ENCODE peak calls at places on chromosomes 4 and X, in ten cellular contexts. I, E, D, J, U, W, Z, M, O and R are unnamed samples.

GRCh38 chrX:151981129-151981528 is 6.7 kb upstream of the GABRE start:
- DNase-seq in W (peak; percentile 88), Z (no peak), D (no peak), J (peak; percentile 81), I (no peak), E (peak; percentile 73), M (peak; percentile 79), U (peak; percentile 2), O (peak; percentile 39), R (peak; percentile 40)

GRCh38 chrX:9578083-9578779 is 113.4 kb downstream of the TBL1X start:
- DNase-seq in D (no peak), O (no peak), U (no peak), I (no peak), E (no peak), W (no peak), Z (no peak), J (no peak), M (no peak), R (no peak)

GRCh38 chr4:306551-306961 is 1.3 kb upstream of the ZNF732 start:
- DNase-seq in I (no peak), M (no peak), J (no peak), W (no peak), D (peak; percentile 70), U (no peak), O (no peak), Z (no peak), E (no peak), R (no peak)

GRCh38 chr4:184792950-184793555 is 32.7 kb downstream of the ACSL1 start:
- DNase-seq in D (no peak), E (peak; percentile 97), I (peak; percentile 12), W (peak; percentile 95), U (peak; percentile 76), O (peak; percentile 84), M (peak; percentile 96), J (peak; percentile 98), Z (no peak), R (peak; percentile 91)

GRCh38 chr4:102328045-102328444 is 17.2 kb downstream of the SLC39A8 start:
- DNase-seq in O (no peak), E (peak; percentile 83), U (peak; percentile 23), I (no peak), D (no peak), W (peak; percentile 10), J (peak; percentile 2), Z (no peak), M (peak; percentile 60), R (peak; percentile 72)

GRCh38 chr4:163380703-163381102 is 37.0 kb downstream of the NPY5R start:
- DNase-seq in D (no peak), W (no peak), O (no peak), J (no peak), E (no peak), U (no peak), I (no peak), Z (no peak), M (no peak), R (no peak)

GRCh38 chr4:8647626-8648025 is 55.1 kb downstream of the CPZ start:
- DNase-seq in E (no peak), O (no peak), U (peak; percentile 2), D (no peak), Z (peak; percentile 20), M (no peak), I (no peak), J (no peak), W (no peak), R (no peak)

GRCh38 chr4:10015140-10015753 is 6.0 kb downstream of the SLC2A9 start:
- DNase-seq in U (peak; percentile 62), W (peak; percentile 52), M (no peak), D (peak; percentile 47), O (no peak), Z (no peak), J (peak; percentile 51), I (no peak), E (no peak), R (peak; percentile 79)

GRCh38 chr4:52617467-52618017 is 41.6 kb downstream of the USP46 start:
- DNase-seq in O (no peak), M (no peak), I (no peak), E (no peak), J (no peak), U (no peak), D (no peak), Z (no peak), W (no peak), R (no peak)

GRCh38 chr4:52618795-52619590 is 40.1 kb downstream of the USP46 start:
- DNase-seq in Z (no peak), M (no peak), J (no peak), E (no peak), D (no peak), O (no peak), U (no peak), I (no peak), W (no peak), R (no peak)

GRCh38 chr4:52621567-52621966 is 37.5 kb downstream of the USP46 start:
- DNase-seq in E (no peak), W (no peak), M (no peak), Z (no peak), I (no peak), O (no peak), U (no peak), J (no peak), D (no peak), R (no peak)

GRCh38 chr4:52619591-52619931 is 39.5 kb downstream of the USP46 start:
- DNase-seq in I (no peak), U (no peak), E (no peak), D (no peak), O (no peak), W (no peak), M (no peak), J (no peak), Z (no peak), R (no peak)

DNA sequence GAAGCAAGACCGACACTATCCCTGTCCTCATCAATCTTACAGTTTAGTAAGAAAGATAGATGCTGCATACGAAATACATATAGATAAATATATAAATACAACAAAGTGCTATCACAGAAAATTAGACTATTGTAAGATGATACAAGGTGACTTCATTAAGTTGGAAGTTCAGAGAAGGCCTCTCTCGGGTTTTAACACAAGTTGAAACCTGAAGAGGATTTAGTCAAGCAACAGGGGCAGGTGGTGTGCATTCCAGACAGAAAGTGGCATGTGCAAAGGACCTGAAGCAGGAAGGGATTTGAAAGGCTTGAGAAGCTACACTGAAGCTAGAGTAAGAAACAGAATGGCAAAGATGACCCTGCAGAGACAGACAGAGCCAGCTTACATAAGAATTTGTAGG is 36.5 kb downstream of the USP46 start:
- DNase-seq in U (no peak), M (peak; percentile 44), E (no peak), W (no peak), O (no peak), I (no peak), D (no peak), J (no peak), Z (no peak), R (no peak)
- H3K4me3 ChIP-seq in U (no peak overlapping the region), M (no peak overlapping the region), E (no peak overlapping the region), W (no peak overlapping the region), O (no peak overlapping the region), I (no peak overlapping the region), D (no peak overlapping the region), J (no peak overlapping the region), Z (no peak overlapping the region), R (no peak overlapping the region)

GRCh38 chr4:71188197-71188625 is 150.6 kb upstream of the SLC4A4 start:
- DNase-seq in M (no peak), U (no peak), W (peak; percentile 30), E (no peak), I (no peak), O (peak; percentile 47), J (no peak), Z (no peak), D (no peak), R (peak; percentile 6)

GRCh38 chr4:71186566-71187398 is 152.0 kb upstream of the SLC4A4 start:
- DNase-seq in Z (peak; percentile 88), W (peak; percentile 85), D (peak; percentile 26), E (peak; percentile 47), M (peak; percentile 20), I (no peak), J (no peak), U (peak; percentile 52), O (peak; percentile 91), R (peak; percentile 47)

GRCh38 chr4:71189471-71189870 is 149.3 kb upstream of the SLC4A4 start:
- DNase-seq in D (no peak), E (peak; percentile 69), I (no peak), O (peak; percentile 83), Z (no peak), W (peak; percentile 61), U (peak; percentile 79), J (no peak), M (no peak), R (peak; percentile 63)

GRCh38 chr4:71187399-71188196 is 151.2 kb upstream of the SLC4A4 start:
- DNase-seq in J (no peak), Z (peak; percentile 79), M (peak; percentile 1), I (no peak), U (peak; percentile 68), E (peak; percentile 51), D (peak; percentile 7), W (peak; percentile 85), O (peak; percentile 75), R (peak; percentile 34)

GRCh38 chr4:71188951-71189350 is 149.9 kb upstream of the SLC4A4 start:
- DNase-seq in W (no peak), D (no peak), Z (no peak), J (no peak), O (no peak), I (no peak), M (no peak), E (no peak), U (no peak), R (no peak)
- H3K4me3 ChIP-seq in W (peak overlapping the region; percentile 79), D (no peak overlapping the region), Z (peak overlapping the region; percentile 71), J (no peak overlapping the region), O (peak overlapping the region; percentile 83), I (no peak overlapping the region), M (no peak overlapping the region), E (peak overlapping the region; percentile 74), U (peak overlapping the region; percentile 76), R (no peak overlapping the region)

GRCh38 chr4:173397604-173398003 is 1.3 kb downstream of the SCRG1 start:
- DNase-seq in J (no peak), W (no peak), O (no peak), I (no peak), M (no peak), E (no peak), D (no peak), Z (no peak), U (no peak), R (no peak)
- H3K4me3 ChIP-seq in J (no peak overlapping the region), W (no peak overlapping the region), O (no peak overlapping the region), I (no peak overlapping the region), M (no peak overlapping the region), E (no peak overlapping the region), D (no peak overlapping the region), Z (no peak overlapping the region), U (no peak overlapping the region), R (no peak overlapping the region)

GRCh38 chr4:65670331-65671031 is at the start of gene EPHA5:
- DNase-seq in E (peak; percentile 97), I (no peak), Z (peak; percentile 78), M (peak; percentile 40), J (peak; percentile 56), W (peak; percentile 68), U (peak; percentile 78), D (no peak), O (peak; percentile 92), R (peak; percentile 70)

GRCh38 chr4:65671402-65671801 is 1.1 kb upstream of the EPHA5 start:
- DNase-seq in J (no peak), E (no peak), W (no peak), U (peak; percentile 45), O (no peak), M (no peak), Z (no peak), D (no peak), I (no peak), R (no peak)

GRCh38 chr4:65668201-65669007 is 1.9 kb downstream of the EPHA5 start:
- DNase-seq in J (peak; percentile 16), M (no peak), Z (peak; percentile 56), I (no peak), U (peak; percentile 39), E (peak; percentile 63), W (peak; percentile 33), D (no peak), O (peak; percentile 81), R (peak; percentile 31)

GRCh38 chr4:65669981-65670330 is 333 bp downstream of the EPHA5 start:
- DNase-seq in I (no peak), Z (no peak), O (no peak), U (no peak), J (no peak), M (no peak), E (no peak), W (no peak), D (no peak), R (no peak)

DNA sequence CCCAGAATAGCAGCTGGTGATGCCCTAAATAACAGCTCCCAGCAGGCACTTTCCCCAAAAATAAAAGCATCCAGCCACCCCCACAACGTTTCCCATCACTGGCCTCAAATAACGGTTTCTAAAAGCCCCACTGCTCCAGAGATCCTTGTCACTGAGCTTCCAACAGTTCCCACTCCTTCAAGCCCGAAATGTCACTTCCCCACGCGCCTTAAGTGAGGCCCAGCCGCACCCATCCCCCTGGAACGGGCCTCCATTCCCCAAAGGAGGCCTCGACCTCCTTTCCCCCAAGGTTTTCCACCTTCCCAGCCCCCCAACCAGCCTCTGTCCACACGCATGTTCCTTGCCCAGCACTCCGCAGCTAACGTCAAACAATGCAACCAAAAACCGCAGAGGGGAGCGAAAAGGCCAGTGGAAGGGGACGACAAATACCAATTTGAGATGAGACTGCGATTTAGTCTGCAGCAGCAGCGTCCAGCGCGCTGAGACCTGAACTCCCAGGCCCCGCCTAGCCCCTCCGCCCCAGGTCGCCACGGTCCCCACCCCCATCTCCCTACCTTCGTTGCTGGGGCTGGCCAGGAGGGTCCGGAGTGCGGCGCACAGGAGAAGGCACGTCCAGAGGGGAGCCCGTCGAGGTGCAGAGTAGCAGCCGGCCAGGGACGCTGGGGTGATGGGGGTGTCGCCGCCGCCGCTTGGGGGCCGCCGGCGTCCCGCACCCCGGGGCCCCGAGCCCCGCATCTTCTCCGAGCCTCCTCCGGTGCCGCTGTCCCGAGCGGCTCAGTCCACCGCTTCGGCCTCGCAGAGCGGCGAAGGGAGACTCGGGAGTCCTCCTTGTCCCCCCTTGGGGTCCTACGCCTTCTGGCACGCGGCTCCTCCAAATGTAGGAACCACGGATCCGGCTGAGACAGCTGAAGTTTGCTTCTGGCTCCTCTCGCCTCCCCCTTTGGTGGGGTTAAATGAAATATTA is 999 bp downstream of the EPHA5 start:
- DNase-seq in U (peak; percentile 25), W (peak; percentile 11), Z (peak; percentile 76), D (no peak), J (peak; percentile 11), I (no peak), O (peak; percentile 59), M (no peak), E (peak; percentile 61), R (peak; percentile 18)
- H3K4me3 ChIP-seq in U (peak overlapping the region; percentile 70), W (peak overlapping the region; percentile 67), Z (no peak overlapping the region), D (no peak overlapping the region), J (peak overlapping the region; percentile 38), I (no peak overlapping the region), O (peak overlapping the region; percentile 77), M (no peak overlapping the region), E (peak overlapping the region; percentile 76), R (peak overlapping the region; percentile 55)